ENCODE peak calls at places on chromosomes 5 and 9, in nine cellular contexts. Y is EL; P is aorta; O is hippocampal formation; U is NCI-H146; C is occipital lobe; M is lower lobe of right lung; B is activated T-helper 1 cell treated with anti-CD3 and anti-CD28 coated beads, Interleukin-12 subunit alpha, Interleukin-12 subunit beta, Interleukin-2, Interleukin-4 antibody, amounts not matched to agents 30 ng/mL and 10 ng/mL and 1 ng/mL, durations not matched to agents 14 hours and 24 hours and 36 hours; F is GM18507. G is an unnamed sample.

GRCh38 chr5:76657091-76657490 is 33.9 kb upstream of the F2RL2 start:
- DNase-seq in U (no peak), P (no peak), B (no peak), C (no peak), Y (no peak), F (no peak), M (no peak), O (no peak), G (no peak)

GRCh38 chr9:2406252-2406651 is 215.3 kb upstream of the VLDLR start:
- DNase-seq in Y (no peak), F (no peak), B (no peak), C (no peak), U (no peak), P (no peak), M (peak; percentile 35), O (no peak), G (no peak)

GRCh38 chr5:107088907-107089306 is 581.8 kb downstream of the EFNA5 start:
- DNase-seq in U (no peak), F (no peak), C (no peak), M (no peak), O (no peak), Y (no peak), P (no peak), B (no peak), G (no peak)

GRCh38 chr9:114316605-114317230 is 6.2 kb upstream of the ORM1 start:
- DNase-seq in O (no peak), Y (no peak), C (no peak), M (no peak), F (no peak), B (no peak), P (peak; percentile 63), U (no peak), G (no peak)

GRCh38 chr5:107063511-107063910 is 607.2 kb downstream of the EFNA5 start:
- DNase-seq in M (no peak), B (no peak), P (no peak), C (no peak), O (no peak), F (no peak), U (no peak), Y (no peak), G (no peak)

GRCh38 chr9:134949681-134950403 is 32.1 kb upstream of the FCN1 start:
- DNase-seq in M (no peak), U (no peak), P (peak; percentile 57), C (no peak), F (no peak), O (no peak), Y (no peak), B (no peak), G (no peak)

GRCh38 chr5:93569295-93570164 is 11.5 kb downstream of the NR2F1-AS1 start:
- DNase-seq in C (no peak), F (no peak), O (no peak), M (no peak), P (no peak), U (no peak), B (no peak), Y (no peak), G (no peak)

GRCh38 chr5:95838001-95838520 is 15.5 kb upstream of the GLRX start:
- DNase-seq in U (no peak), F (no peak), M (no peak), Y (no peak), P (no peak), B (no peak), C (peak; percentile 18), O (peak; percentile 39), G (no peak)

GRCh38 chr5:87827561-87827960 is 414.8 kb upstream of the CCNH start:
- DNase-seq in P (no peak), C (no peak), U (no peak), F (no peak), O (no peak), B (no peak), M (no peak), Y (peak; percentile 51), G (no peak)

GRCh38 chr9:74517188-74517587 is 20.1 kb downstream of the RORB start:
- DNase-seq in P (no peak), M (no peak), C (no peak), O (no peak), F (no peak), U (no peak), B (no peak), Y (no peak), G (no peak)

GRCh38 chr9:97570899-97571298 is 62.3 kb downstream of the TSTD2 start:
- DNase-seq in P (no peak), O (peak; percentile 60), F (no peak), B (no peak), Y (peak; percentile 10), U (no peak), M (no peak), C (peak; percentile 26), G (no peak)

GRCh38 chr9:12859704-12860251 is 85.0 kb downstream of the LURAP1L start:
- DNase-seq in M (no peak), C (no peak), P (no peak), B (no peak), Y (peak; percentile 47), U (no peak), O (no peak), F (no peak), G (no peak)

GRCh38 chr9:123322771-123323481 is 33.1 kb upstream of the CRB2 start:
- DNase-seq in U (no peak), Y (no peak), C (no peak), M (no peak), F (no peak), P (no peak), O (no peak), B (peak; percentile 51), G (no peak)

GRCh38 chr5:157855404-157855994 is 3.4 kb downstream of the CLINT1 start:
- DNase-seq in Y (peak; percentile 57), M (no peak), B (no peak), U (peak; percentile 39), C (no peak), F (no peak), P (no peak), O (peak; percentile 7), G (peak; percentile 32)

GRCh38 chr5:56616454-56617160 is 198.7 kb upstream of the MAP3K1 start:
- DNase-seq in F (no peak), B (no peak), P (no peak), M (no peak), Y (no peak), U (peak; percentile 66), C (no peak), O (no peak), G (no peak)

GRCh38 chr5:911601-912000 is 18.9 kb downstream of the TRIP13 start:
- DNase-seq in P (no peak), Y (peak; percentile 90), M (no peak), U (no peak), C (no peak), F (no peak), O (no peak), B (no peak), G (no peak)

GRCh38 chr5:178357127-178357526 is 124.5 kb upstream of the PHYKPL start:
- DNase-seq in C (no peak), M (no peak), U (no peak), Y (no peak), O (no peak), F (no peak), P (peak; percentile 74), B (no peak), G (no peak)

GRCh38 chr5:176446884-176447537 is 1.2 kb upstream of the FAF2 start:
- DNase-seq in U (no peak), M (no peak), O (no peak), Y (peak; percentile 5), F (no peak), C (no peak), B (no peak), P (no peak), G (no peak)

GRCh38 chr9:35616681-35617459 is 1.3 kb downstream of the CD72 start:
- DNase-seq in M (peak; percentile 89), B (peak; percentile 57), C (no peak), Y (peak; percentile 60), U (peak; percentile 57), O (no peak), P (peak; percentile 93), F (no peak), G (no peak)

GRCh38 chr5:61263072-61263471 is 69.0 kb upstream of the ZSWIM6 start:
- DNase-seq in Y (no peak), F (no peak), U (no peak), C (no peak), P (no peak), M (peak; percentile 61), B (no peak), O (no peak), G (no peak)

GRCh38 chr9:87115790-87116189 is 168.5 kb upstream of the GAS1 start:
- DNase-seq in F (no peak), M (no peak), B (no peak), Y (no peak), P (no peak), O (no peak), C (no peak), U (no peak), G (no peak)

GRCh38 chr5:143676794-143677193 is 135.2 kb upstream of the HMHB1 start:
- DNase-seq in C (no peak), M (no peak), B (no peak), F (no peak), U (no peak), Y (no peak), P (no peak), O (no peak), G (no peak)

GRCh38 chr5:147782053-147783028 is at the start of gene JAKMIP2:
- DNase-seq in B (peak; percentile 83), O (peak; percentile 98), Y (peak; percentile 20), U (peak; percentile 98), C (peak; percentile 99), F (no peak), M (peak; percentile 74), P (peak; percentile 79), G (peak; percentile 33)

G was measured in K562.